ENCODE peak calls at places on chromosomes 2 and 18, in six cellular contexts. V is HepG2, E is K562, K is GM12878, A is HL-60, J is SK-N-SH. W is an unnamed sample.

GRCh38 chr2:205188516-205189138 is 493.7 kb upstream of the NRP2 start:
- DNase-seq in V (no peak), E (no peak), K (no peak), A (no peak), J (no peak), W (no peak)

GRCh38 chr18:24136967-24137373 is 1.9 kb upstream of the CABYR start:
- DNase-seq in V (no peak), E (no peak), K (no peak), A (no peak), J (no peak), W (no peak)

GRCh38 chr2:227010433-227010832 is 153.6 kb downstream of the COL4A4 start:
- DNase-seq in V (no peak), E (no peak), K (no peak), A (no peak), J (no peak), W (no peak)

GRCh38 chr18:33577688-33578370 is at the start of gene ASXL3:
- DNase-seq in V (no peak), E (no peak), K (no peak), A (no peak), J (peak), W (no peak)

GRCh38 chr2:44215827-44216226 is 47.2 kb downstream of the PPM1B start:
- DNase-seq in V (peak), E (no peak), K (no peak), A (no peak), J (no peak), W (no peak)

GRCh38 chr2:108354171-108354570 is 23.6 kb upstream of the SULT1C4 start:
- DNase-seq in V (no peak), E (no peak), K (no peak), A (peak), J (no peak), W (no peak)

GRCh38 chr2:41598161-41598894 is 449.5 kb upstream of the PKDCC start:
- DNase-seq in V (no peak), E (no peak), K (no peak), A (no peak), J (no peak), W (no peak)

GRCh38 chr2:102736174-102736606 is 25.6 kb upstream of the TMEM182 start:
- DNase-seq in V (peak), E (peak), K (no peak), A (no peak), J (peak), W (no peak)

GRCh38 chr2:122136071-122136470 is 380.6 kb downstream of the TSN start:
- DNase-seq in V (peak), E (peak), K (no peak), A (no peak), J (peak), W (peak)

GRCh38 chr2:59196511-59196910 is 955.4 kb upstream of the FANCL start:
- DNase-seq in V (no peak), E (no peak), K (no peak), A (no peak), J (no peak), W (no peak)

GRCh38 chr2:63058742-63059433 is 8.3 kb downstream of the OTX1 start:
- DNase-seq in V (no peak), E (no peak), K (no peak), A (no peak), J (peak), W (peak)

GRCh38 chr18:70450658-70451253 is 161.9 kb downstream of the SOCS6 start:
- DNase-seq in V (no peak), E (no peak), K (no peak), A (no peak), J (peak), W (no peak)

GRCh38 chr2:234098675-234099195 is 48.2 kb downstream of the SPP2 start:
- DNase-seq in V (no peak), E (no peak), K (no peak), A (no peak), J (no peak), W (no peak)

GRCh38 chr2:41990688-41991087 is 57.1 kb upstream of the PKDCC start:
- DNase-seq in V (no peak), E (no peak), K (no peak), A (no peak), J (no peak), W (no peak)

GRCh38 chr2:133109772-133110171 is 439.8 kb upstream of the LYPD1 start:
- DNase-seq in V (no peak), E (no peak), K (no peak), A (no peak), J (no peak), W (no peak)
- TF ChIP-seq GABPA in V (no peak), E (no peak), K (no peak), A (no peak), J (peak), W (no peak)

DNA sequence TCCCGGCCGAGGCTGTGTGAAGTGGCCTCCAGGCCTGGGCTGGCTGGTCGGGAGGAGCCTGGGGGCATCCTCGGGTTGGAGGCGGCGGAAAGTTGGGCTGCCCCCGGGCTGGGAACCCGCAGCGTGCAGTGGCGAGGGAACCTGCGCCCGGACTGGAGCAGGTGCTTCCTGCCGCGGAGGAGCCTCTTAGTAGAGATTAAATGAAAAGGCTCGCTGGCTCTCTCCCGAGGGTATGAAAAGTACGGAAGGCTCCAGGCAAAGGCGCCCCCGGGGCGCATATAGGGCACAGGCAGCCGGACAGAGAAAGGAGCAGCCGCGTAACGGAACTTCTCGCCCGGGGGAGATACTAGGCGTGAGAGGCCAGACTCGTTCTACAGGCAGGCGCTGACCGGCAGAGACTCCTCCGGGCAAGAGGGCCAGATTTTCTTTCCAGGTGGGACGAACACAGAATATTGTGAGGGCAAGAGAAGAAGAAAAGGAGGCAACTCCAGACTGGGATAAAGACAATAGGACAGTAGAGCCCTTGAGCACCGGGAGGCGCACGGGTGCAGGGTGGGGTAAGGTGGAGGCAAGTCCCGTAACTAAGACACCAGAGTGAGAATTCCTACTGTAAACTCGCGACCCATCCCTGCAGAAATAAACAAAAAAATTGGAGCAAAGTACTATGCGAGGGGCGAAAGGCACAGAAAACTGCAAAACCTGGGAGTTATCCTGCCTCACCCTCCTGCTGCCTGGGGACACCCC is 828 bp downstream of the CDH2 start:
- DNase-seq in V (no peak), E (no peak), K (no peak), A (no peak), J (peak), W (no peak)
- TF ChIP-seq GABPA in V (no peak), E (no peak), K (no peak), A (no peak), J (no peak), W (no peak)

GRCh38 chr2:68251855-68252406 is 401 bp downstream of the PPP3R1 start:
- DNase-seq in V (no peak), E (peak), K (no peak), A (no peak), J (peak), W (peak)

GRCh38 chr2:68253211-68254068 is 1.1 kb upstream of the PPP3R1 start:
- DNase-seq in V (peak), E (no peak), K (no peak), A (no peak), J (peak), W (no peak)

GRCh38 chr2:68251187-68251854 is 1.0 kb downstream of the PPP3R1 start:
- DNase-seq in V (peak), E (peak), K (peak), A (no peak), J (peak), W (peak)

GRCh38 chr2:68250652-68251186 is 1.6 kb downstream of the PPP3R1 start:
- DNase-seq in V (no peak), E (no peak), K (no peak), A (no peak), J (no peak), W (no peak)

DNA sequence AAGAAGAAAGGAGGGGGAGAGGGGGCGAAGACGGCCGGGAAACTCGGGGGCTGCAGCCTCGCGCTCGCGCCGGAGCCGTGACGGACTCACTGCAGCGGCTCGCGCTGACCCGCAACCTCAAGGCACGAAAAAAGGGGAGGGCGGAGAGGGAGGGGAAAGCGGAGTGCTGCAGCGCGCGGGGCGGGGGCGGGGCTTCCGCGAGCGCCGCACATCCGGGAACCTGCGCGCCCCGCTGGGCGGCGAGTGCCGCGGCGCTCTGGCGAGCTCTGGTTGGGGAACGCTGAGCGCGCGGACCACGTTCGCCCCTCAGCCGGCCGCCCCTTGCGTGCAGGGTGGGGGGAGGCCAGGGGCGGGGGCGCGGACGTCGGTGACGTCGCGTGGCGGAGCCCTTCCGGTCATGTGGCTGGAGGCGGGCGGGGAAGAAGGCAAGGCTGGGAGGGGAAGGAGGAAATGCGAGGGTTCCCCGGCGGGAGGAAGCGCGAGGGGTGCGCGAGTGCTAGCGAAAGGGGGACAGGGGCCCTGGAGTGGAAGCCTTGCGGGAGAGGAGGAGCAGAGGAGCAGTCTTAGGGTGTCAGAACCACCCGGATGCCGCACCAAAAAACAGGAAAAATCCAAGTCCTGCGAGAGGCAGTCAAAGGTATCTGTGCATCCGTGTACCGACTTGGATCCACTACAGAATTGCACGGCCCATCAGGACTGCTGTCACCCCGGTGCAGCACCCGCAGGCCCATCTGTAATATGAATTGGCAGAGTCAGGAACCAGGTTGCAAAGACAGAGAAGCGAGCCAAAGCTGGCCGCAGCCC is at the start of gene PPP3R1:
- DNase-seq in V (peak), E (peak), K (peak), A (peak), J (peak), W (peak)
- TF ChIP-seq GABPA in V (peak), E (peak), K (peak), A (peak), J (peak), W (no peak)

GRCh38 chr2:201084863-201085262 is 13.1 kb downstream of the NDUFB3 start:
- DNase-seq in V (no peak), E (no peak), K (no peak), A (no peak), J (peak), W (no peak)

GRCh38 chr2:201093573-201093972 is 21.8 kb downstream of the NDUFB3 start:
- DNase-seq in V (no peak), E (no peak), K (no peak), A (peak), J (no peak), W (no peak)

GRCh38 chr2:201090574-201090973 is 18.8 kb downstream of the NDUFB3 start:
- DNase-seq in V (no peak), E (no peak), K (no peak), A (no peak), J (no peak), W (no peak)
- TF ChIP-seq GABPA in V (no peak), E (no peak), K (no peak), A (no peak), J (no peak), W (no peak)

GRCh38 chr18:72742002-72742401 is 125.8 kb downstream of the NETO1 start:
- DNase-seq in V (no peak), E (no peak), K (no peak), A (no peak), J (no peak), W (no peak)

GRCh38 chr18:72738136-72738535 is 129.7 kb downstream of the NETO1 start:
- DNase-seq in V (no peak), E (no peak), K (no peak), A (no peak), J (no peak), W (no peak)
- TF ChIP-seq GABPA in V (no peak), E (no peak), K (no peak), A (no peak), J (no peak), W (no peak)

GRCh38 chr18:47817017-47817911 is 113.2 kb downstream of the SMAD2 start:
- DNase-seq in V (no peak), E (no peak), K (no peak), A (no peak), J (no peak), W (no peak)
- TF ChIP-seq GABPA in V (no peak), E (no peak), K (no peak), A (no peak), J (no peak), W (no peak)

DNA sequence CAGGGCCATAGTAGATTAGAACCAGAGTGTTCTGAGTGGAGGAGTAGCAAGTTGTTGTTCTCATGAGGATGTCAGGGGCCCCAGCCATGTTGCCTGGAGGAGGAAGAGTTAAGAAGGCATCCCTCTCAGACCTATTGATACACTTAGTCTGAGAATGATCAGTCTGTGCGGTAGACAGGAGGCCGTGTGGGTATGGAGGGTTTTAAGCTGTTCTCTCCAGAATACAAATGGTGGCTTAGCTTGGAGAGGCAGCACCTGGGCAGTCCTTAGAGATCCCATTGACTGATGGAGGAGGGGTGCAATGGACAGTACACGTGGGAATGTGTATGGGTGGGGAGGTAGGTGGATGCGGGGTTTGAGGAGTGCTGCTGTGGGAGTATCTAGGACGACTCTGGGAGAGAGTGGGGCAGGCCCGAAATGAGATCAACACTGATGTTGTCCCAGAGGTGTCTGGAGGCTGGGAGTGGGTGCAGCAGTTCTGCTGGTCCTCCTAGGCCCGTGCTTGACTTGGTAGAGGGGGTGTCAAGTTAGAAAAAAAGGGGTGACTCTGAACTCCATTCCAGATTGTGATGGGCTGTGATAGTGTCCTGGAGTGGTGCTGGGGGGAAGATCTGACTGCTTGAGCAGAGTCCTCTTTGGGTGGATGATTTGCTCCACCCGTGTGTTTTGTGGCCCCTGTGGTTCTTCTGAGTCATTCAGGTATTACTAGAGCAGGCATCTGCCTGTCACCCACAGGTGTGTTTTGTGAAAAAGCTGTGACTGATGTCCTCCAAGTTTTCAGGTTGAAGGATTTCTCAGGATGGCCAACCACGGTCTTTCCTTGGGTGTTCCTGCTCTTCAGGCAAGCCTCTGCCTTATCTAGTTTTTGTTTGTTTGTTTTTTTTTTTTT is 44.7 kb downstream of the C2orf42 start:
- DNase-seq in V (no peak), E (no peak), K (no peak), A (no peak), J (no peak), W (no peak)
- TF ChIP-seq GABPA in V (no peak), E (no peak), K (no peak), A (no peak), J (no peak), W (no peak)

GRCh38 chr2:105801961-105802360 is 57.2 kb downstream of the NCK2 start:
- DNase-seq in V (no peak), E (no peak), K (no peak), A (no peak), J (no peak), W (no peak)

GRCh38 chr2:105800953-105801635 is 56.4 kb downstream of the NCK2 start:
- DNase-seq in V (peak), E (no peak), K (no peak), A (no peak), J (no peak), W (no peak)

GRCh38 chr2:105803773-105804172 is 59.1 kb downstream of the NCK2 start:
- DNase-seq in V (no peak), E (no peak), K (no peak), A (no peak), J (no peak), W (no peak)

GRCh38 chr2:105803337-105803736 is 58.6 kb downstream of the NCK2 start:
- DNase-seq in V (no peak), E (no peak), K (peak), A (no peak), J (no peak), W (no peak)

DNA sequence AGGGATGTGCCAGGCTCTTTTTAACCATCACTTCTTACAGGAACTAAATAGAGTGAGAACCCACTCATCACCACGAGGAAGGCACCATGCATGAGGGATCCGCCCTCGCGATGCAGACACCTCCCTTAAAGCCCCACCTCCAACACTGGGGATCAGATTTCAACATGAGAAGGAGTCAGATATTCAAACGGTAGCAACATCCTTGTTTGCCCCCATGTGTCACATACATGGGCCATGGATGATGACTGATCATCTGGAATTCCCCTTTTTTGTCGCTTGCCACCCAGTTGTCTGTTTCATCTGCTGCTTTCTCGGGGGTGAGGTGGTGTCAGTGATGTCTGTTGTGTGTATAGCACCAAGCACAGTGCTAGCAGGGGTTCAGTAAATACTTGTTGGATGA is 57.9 kb downstream of the NCK2 start:
- DNase-seq in V (no peak), E (no peak), K (peak), A (no peak), J (no peak), W (no peak)
- TF ChIP-seq GABPA in V (no peak), E (no peak), K (no peak), A (no peak), J (no peak), W (no peak)

GRCh38 chr2:12321017-12321641 is 395.6 kb upstream of the TRIB2 start:
- DNase-seq in V (no peak), E (peak), K (no peak), A (no peak), J (no peak), W (no peak)
- TF ChIP-seq GABPA in V (no peak), E (no peak), K (no peak), A (no peak), J (peak), W (no peak)

W was measured in H1.